ENCODE peak calls at places on chromosomes 5 and 9, in six cellular contexts. N is GM20000, M is lower lobe of right lung, P is fibroblast of pulmonary artery, G is endothelial cell, I is upper lobe of left lung. D is an unnamed sample.
A peak's percentile ranks its signal among the peaks of the same experiment; 100 is the strongest.

GRCh38 chr5:171610686-171611085 is 174.9 kb upstream of the SMIM23 start:
- DNase-seq in M (no peak), I (no peak), N (no peak), P (no peak), G (no peak), D (no peak)

GRCh38 chr5:124355928-124356327 is 390.5 kb downstream of the ZNF608 start:
- DNase-seq in I (no peak), N (no peak), P (no peak), G (no peak), M (no peak), D (no peak)

GRCh38 chr9:4852419-4852818 is 59.7 kb downstream of the RCL1 start:
- DNase-seq in M (no peak), G (no peak), N (no peak), P (no peak), I (no peak), D (no peak)

GRCh38 chr5:39801306-39801705 is 376.5 kb upstream of the DAB2 start:
- DNase-seq in G (no peak), N (no peak), P (peak; percentile 6), M (no peak), I (no peak), D (no peak)

GRCh38 chr5:1883925-1884637 is 1.4 kb upstream of the IRX4 start:
- DNase-seq in I (no peak), G (no peak), P (no peak), M (peak; percentile 27), N (no peak), D (no peak)

GRCh38 chr5:17021363-17021932 is 85.4 kb upstream of the MYO10 start:
- DNase-seq in M (no peak), G (no peak), I (no peak), P (no peak), N (no peak), D (no peak)

GRCh38 chr5:146825033-146825432 is 53.5 kb downstream of the PPP2R2B start:
- DNase-seq in M (no peak), P (peak; percentile 53), I (no peak), N (peak; percentile 4), G (peak; percentile 69), D (peak; percentile 32)

GRCh38 chr5:119792154-119792799 is 162.9 kb downstream of the FAM170A start:
- DNase-seq in P (no peak), M (no peak), N (no peak), I (no peak), G (no peak), D (no peak)

GRCh38 chr9:132833451-132834130 is 44.5 kb downstream of the AK8 start:
- DNase-seq in P (no peak), M (no peak), N (no peak), G (no peak), I (no peak), D (no peak)

GRCh38 chr9:136525207-136525606 is 20.6 kb downstream of the NOTCH1 start:
- DNase-seq in M (no peak), P (no peak), G (no peak), I (no peak), N (no peak), D (no peak)

GRCh38 chr5:14723648-14724231 is 59.2 kb downstream of the OTULIN start:
- DNase-seq in N (no peak), M (no peak), G (no peak), I (no peak), P (no peak), D (peak; percentile 26)

GRCh38 chr5:154773314-154773713 is 18.1 kb downstream of the LARP1 start:
- DNase-seq in I (no peak), N (no peak), P (no peak), M (no peak), G (no peak), D (no peak)

GRCh38 chr9:36893911-36894310 is 140.2 kb downstream of the PAX5 start:
- DNase-seq in I (no peak), N (no peak), M (no peak), P (no peak), G (no peak), D (no peak)

GRCh38 chr5:72133212-72133990 is 26.1 kb downstream of the MAP1B start:
- DNase-seq in G (no peak), P (peak; percentile 74), N (no peak), M (no peak), I (no peak), D (no peak)

GRCh38 chr5:116763987-116764866 is 189.6 kb upstream of the SEMA6A start:
- DNase-seq in G (no peak), I (peak; percentile 25), P (no peak), N (peak; percentile 56), M (no peak), D (no peak)

GRCh38 chr5:59133801-59134261 is 551.0 kb downstream of the RAB3C start:
- DNase-seq in I (no peak), M (no peak), N (no peak), P (peak; percentile 80), G (no peak), D (no peak)

GRCh38 chr9:94222870-94223269 is 36.2 kb upstream of the ZNF169 start:
- DNase-seq in P (no peak), G (no peak), I (no peak), N (no peak), M (no peak), D (no peak)

GRCh38 chr5:180143656-180144364 is 65.2 kb downstream of the RASGEF1C start:
- DNase-seq in M (no peak), G (no peak), I (no peak), P (no peak), N (no peak), D (no peak)

GRCh38 chr5:36031223-36031622 is 35.5 kb downstream of the UGT3A2 start:
- DNase-seq in P (no peak), M (no peak), N (no peak), I (no peak), G (no peak), D (no peak)

GRCh38 chr5:36029914-36030313 is 36.8 kb downstream of the UGT3A2 start:
- DNase-seq in G (no peak), P (no peak), M (no peak), I (no peak), N (no peak), D (no peak)

GRCh38 chr5:36027711-36028110 is 36.5 kb upstream of the UGT3A1 start:
- DNase-seq in G (no peak), M (no peak), I (peak; percentile 22), P (no peak), N (no peak), D (no peak)

GRCh38 chr5:36028816-36029465 is 37.7 kb downstream of the UGT3A2 start:
- DNase-seq in M (no peak), N (no peak), I (no peak), G (no peak), P (no peak), D (no peak)

GRCh38 chr5:36027066-36027465 is 35.9 kb upstream of the UGT3A1 start:
- DNase-seq in P (no peak), N (no peak), G (no peak), I (no peak), M (no peak), D (no peak)
- TF ChIP-seq CTCF in P (no peak), N (no peak), G (no peak), I (no peak), M (no peak), D (no peak)

DNA sequence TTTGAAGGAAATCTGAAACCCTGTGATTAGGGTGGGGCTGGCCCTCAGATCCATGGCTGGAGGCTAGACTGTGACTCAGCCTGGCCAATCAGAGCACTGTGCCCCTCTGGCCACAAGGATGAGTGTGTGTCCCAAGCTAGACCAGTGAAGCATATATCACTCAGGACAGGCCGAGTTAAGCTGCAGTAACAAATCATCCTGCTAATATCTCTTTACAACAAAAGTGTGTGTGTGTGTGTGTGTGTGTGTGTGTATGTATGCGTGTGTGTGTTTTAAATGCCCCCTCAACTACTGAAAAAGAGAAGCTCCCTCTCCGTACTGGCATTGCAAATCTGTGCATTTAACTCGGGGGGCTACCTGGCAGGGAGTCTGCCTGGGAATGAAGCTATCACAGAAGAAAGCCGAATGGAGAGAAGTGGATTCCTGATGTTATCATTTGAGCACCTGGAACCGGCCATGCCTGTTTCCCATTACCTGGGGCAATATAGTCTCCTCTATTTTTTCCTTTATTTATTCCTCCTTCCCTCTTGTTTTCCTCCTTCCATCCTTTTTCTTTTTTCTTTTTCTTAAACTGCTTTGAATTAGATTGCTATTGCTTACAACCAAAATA is 25.6 kb downstream of the STC2 start:
- DNase-seq in I (no peak), G (no peak), N (no peak), P (peak; percentile 43), M (no peak), D (no peak)
- TF ChIP-seq CTCF in I (no peak), G (no peak), N (no peak), P (no peak), M (no peak), D (no peak)

GRCh38 chr5:73780297-73781080 is 154.5 kb downstream of the ARHGEF28 start:
- DNase-seq in P (no peak), N (no peak), I (no peak), G (no peak), M (peak; percentile 47), D (no peak)
- TF ChIP-seq CTCF in P (no peak), N (no peak), I (no peak), G (no peak), M (no peak), D (no peak)

GRCh38 chr9:19229725-19230355 is 653 bp upstream of the DENND4C start:
- DNase-seq in G (peak; percentile 61), N (no peak), I (peak; percentile 93), M (no peak), P (no peak), D (peak; percentile 76)

GRCh38 chr9:19231126-19232035 is 888 bp downstream of the DENND4C start:
- DNase-seq in I (no peak), M (no peak), G (no peak), P (peak; percentile 14), N (peak; percentile 41), D (peak; percentile 27)

GRCh38 chr9:19232830-19233194 is 2.3 kb downstream of the DENND4C start:
- DNase-seq in N (peak; percentile 59), M (no peak), I (no peak), P (peak; percentile 60), G (no peak), D (no peak)

GRCh38 chr9:19232117-19232829 is 1.8 kb downstream of the DENND4C start:
- DNase-seq in I (no peak), P (peak; percentile 7), G (no peak), N (no peak), M (no peak), D (no peak)

DNA sequence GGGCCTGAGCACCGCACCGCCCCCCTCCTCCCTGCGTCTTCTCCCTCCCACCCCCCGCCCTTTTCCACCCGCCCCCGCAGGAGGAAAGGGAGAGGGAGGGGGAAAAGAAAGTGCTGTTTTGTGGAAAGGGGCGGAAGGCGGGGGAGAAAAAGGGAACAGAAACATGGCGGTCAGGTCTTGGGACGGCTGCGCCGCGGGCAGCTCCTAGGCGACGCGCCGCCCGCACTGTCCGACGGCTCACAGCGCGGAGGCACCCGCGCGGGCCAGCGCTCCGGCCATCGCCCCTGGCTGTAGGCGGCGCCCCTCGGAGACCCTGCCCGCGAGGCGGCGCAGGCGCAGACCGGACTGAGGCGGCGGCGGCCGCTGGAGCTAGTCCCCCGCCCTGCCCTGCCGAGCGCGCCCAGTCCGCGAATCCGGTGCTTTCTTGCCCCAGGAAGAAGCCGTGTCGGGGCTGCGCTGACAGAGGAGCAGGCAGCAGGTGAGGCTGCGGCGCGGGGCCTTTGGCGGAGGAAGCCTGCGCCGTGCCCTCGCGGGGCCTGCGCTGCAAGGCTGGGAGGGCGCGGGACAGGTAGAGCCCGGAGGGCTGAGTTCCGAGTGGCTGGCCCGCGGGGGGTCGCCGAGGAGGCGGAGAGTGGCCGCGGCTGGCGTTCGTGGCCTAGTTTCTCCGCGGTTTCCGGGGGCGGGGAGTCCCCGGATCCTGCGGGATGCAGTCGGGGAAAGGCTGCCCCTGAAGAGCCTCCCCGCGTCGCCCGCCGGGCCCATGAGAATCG is at the start of gene DENND4C:
- DNase-seq in G (peak; percentile 96), I (peak; percentile 97), M (peak; percentile 92), N (peak; percentile 93), P (peak; percentile 86), D (peak; percentile 86)
- TF ChIP-seq CTCF in G (no peak), I (peak; percentile 23), M (peak; percentile 20), N (peak; percentile 18), P (no peak), D (peak; percentile 16)

D was measured in activated CD8-positive, alpha-beta T cell treated with anti-CD3 and anti-CD28 coated beads for 36 hours.